ENCODE peak calls at places on chromosomes 5 and 9, in eight cellular contexts. X, G, E, F, S, J, W and O are unnamed samples.

GRCh38 chr9:122546196-122546595 is 6.7 kb upstream of the OR1N2 start:
- DNase-seq in F (no peak), G (no peak), E (no peak), J (no peak), X (no peak), W (no peak), S (no peak), O (no peak)

GRCh38 chr9:127858041-127858512 is 3.6 kb upstream of the ENG start:
- DNase-seq in W (peak), F (peak), G (peak), S (peak), E (no peak), J (no peak), X (no peak), O (no peak)

GRCh38 chr9:127812009-127812408 is 9.3 kb downstream of the FPGS start:
- DNase-seq in W (no peak), S (no peak), X (no peak), J (no peak), F (no peak), G (no peak), E (no peak), O (no peak)

GRCh38 chr9:121357011-121357410 is 13.0 kb downstream of the STOM start:
- DNase-seq in S (no peak), J (no peak), E (no peak), G (no peak), X (no peak), W (no peak), F (no peak), O (no peak)

GRCh38 chr5:76256116-76256889 is 146.8 kb upstream of the IQGAP2 start:
- DNase-seq in E (peak), S (peak), J (peak), W (peak), G (peak), X (no peak), F (peak), O (peak)

GRCh38 chr5:54302267-54302687 is 8.1 kb downstream of the ARL15 start:
- DNase-seq in W (peak), J (no peak), E (no peak), G (no peak), X (no peak), S (no peak), F (no peak), O (no peak)

GRCh38 chr5:170907758-170908157 is 45.9 kb downstream of the RANBP17 start:
- DNase-seq in G (no peak), X (no peak), E (no peak), F (no peak), J (no peak), S (no peak), W (peak), O (no peak)

GRCh38 chr5:122726990-122727616 is 47.8 kb upstream of the SNX2 start:
- DNase-seq in J (no peak), E (no peak), X (no peak), G (no peak), F (no peak), S (no peak), W (peak), O (no peak)

GRCh38 chr5:16528382-16528849 is 62.8 kb upstream of the ZNF622 start:
- DNase-seq in W (no peak), F (no peak), E (no peak), S (no peak), X (no peak), G (no peak), J (no peak), O (no peak)

GRCh38 chr5:101728933-101729332 is 567.2 kb downstream of the SLCO4C1 start:
- DNase-seq in X (no peak), E (no peak), F (peak), S (no peak), G (no peak), W (no peak), J (no peak), O (no peak)